ENCODE peak calls at places on chromosome 19, in six cellular contexts. One of them, this sample, is unnamed. For H3K79me2, the result is how much of the 10 kb centered on the place peaks cover.

GRCh38 chr19:14672043-14672872 is 2.4 kb downstream of the ADGRE3 start:
- DNase-seq in HCT116: no peak
- DNase-seq in PC-3: no peak
- DNase-seq in neural progenitor cell: no peak
- DNase-seq in SK-N-SH: no peak
- DNase-seq in GM23248: no peak
- DNase-seq in this sample: no peak

GRCh38 chr19:50204811-50205675 is 1.6 kb downstream of the MYH14 start:
- DNase-seq in HCT116: peak
- DNase-seq in PC-3: peak
- DNase-seq in neural progenitor cell: peak
- DNase-seq in SK-N-SH: peak
- DNase-seq in GM23248: no peak
- DNase-seq in this sample: no peak

GRCh38 chr19:14138576-14139265 is 2.3 kb upstream of the ASF1B start:
- DNase-seq in HCT116: no peak
- DNase-seq in PC-3: no peak
- DNase-seq in neural progenitor cell: no peak
- DNase-seq in SK-N-SH: no peak
- DNase-seq in GM23248: peak
- DNase-seq in this sample: no peak

GRCh38 chr19:33302175-33302973 is at the start of gene CEBPA:
- DNase-seq in HCT116: peak
- DNase-seq in PC-3: peak
- DNase-seq in neural progenitor cell: peak
- DNase-seq in SK-N-SH: peak
- DNase-seq in GM23248: peak
- DNase-seq in this sample: peak

GRCh38 chr19:48685583-48685982 is 10.2 kb upstream of the FUT2 start:
- DNase-seq in HCT116: no peak
- DNase-seq in PC-3: peak
- DNase-seq in neural progenitor cell: no peak
- DNase-seq in SK-N-SH: no peak
- DNase-seq in GM23248: no peak
- DNase-seq in this sample: no peak

GRCh38 chr19:11288349-11288748 is 7.6 kb upstream of the TSPAN16 start:
- DNase-seq in HCT116: no peak
- DNase-seq in PC-3: peak
- DNase-seq in neural progenitor cell: no peak
- DNase-seq in SK-N-SH: peak
- DNase-seq in GM23248: peak
- DNase-seq in this sample: no peak

GRCh38 chr19:34712606-34713261 is 21.3 kb upstream of the ZNF181 start:
- DNase-seq in HCT116: peak
- DNase-seq in PC-3: peak
- DNase-seq in neural progenitor cell: peak
- DNase-seq in SK-N-SH: peak
- DNase-seq in GM23248: peak
- DNase-seq in this sample: peak

GRCh38 chr19:49200238-49200862 is 42.8 kb downstream of the TRPM4 start:
- DNase-seq in HCT116: no peak
- DNase-seq in PC-3: peak
- DNase-seq in neural progenitor cell: no peak
- DNase-seq in SK-N-SH: peak
- DNase-seq in GM23248: peak
- DNase-seq in this sample: no peak

GRCh38 chr19:10760268-10760944 is 42.5 kb downstream of the DNM2 start:
- DNase-seq in HCT116: peak
- DNase-seq in PC-3: peak
- DNase-seq in neural progenitor cell: no peak
- DNase-seq in SK-N-SH: no peak
- DNase-seq in GM23248: peak
- DNase-seq in this sample: no peak

GRCh38 chr19:46605356-46605821 is 4.3 kb downstream of the CALM3 start:
- DNase-seq in HCT116: no peak
- DNase-seq in PC-3: no peak
- DNase-seq in neural progenitor cell: no peak
- DNase-seq in SK-N-SH: peak
- DNase-seq in GM23248: no peak
- DNase-seq in this sample: no peak

GRCh38 chr19:47707135-47707925 is 5.9 kb upstream of the EHD2 start:
- DNase-seq in HCT116: peak
- DNase-seq in PC-3: peak
- DNase-seq in neural progenitor cell: peak
- DNase-seq in SK-N-SH: peak
- DNase-seq in GM23248: peak
- DNase-seq in this sample: peak

GRCh38 chr19:16564842-16565241 is 7.4 kb downstream of the SLC35E1 start:
- DNase-seq in HCT116: no peak
- DNase-seq in PC-3: peak
- DNase-seq in neural progenitor cell: no peak
- DNase-seq in SK-N-SH: no peak
- DNase-seq in GM23248: no peak
- DNase-seq in this sample: no peak

GRCh38 chr19:18612772-18613588 is at the start of gene TMEM59L:
- DNase-seq in HCT116: no peak
- DNase-seq in PC-3: no peak
- DNase-seq in neural progenitor cell: peak
- DNase-seq in SK-N-SH: peak
- DNase-seq in GM23248: peak
- DNase-seq in this sample: no peak

GRCh38 chr19:12527034-12527836 is 24.0 kb downstream of the ZNF564 start:
- DNase-seq in HCT116: no peak
- DNase-seq in PC-3: peak
- DNase-seq in neural progenitor cell: peak
- DNase-seq in SK-N-SH: no peak
- DNase-seq in GM23248: peak
- DNase-seq in this sample: no peak

GRCh38 chr19:4431808-4432674 is 25.6 kb downstream of the UBXN6 start:
- DNase-seq in HCT116: no peak
- DNase-seq in PC-3: no peak
- DNase-seq in neural progenitor cell: no peak
- DNase-seq in SK-N-SH: no peak
- DNase-seq in GM23248: no peak
- DNase-seq in this sample: no peak

GRCh38 chr19:850979-851335 is 1.1 kb upstream of the ELANE start:
- DNase-seq in HCT116: no peak
- DNase-seq in PC-3: no peak
- DNase-seq in neural progenitor cell: no peak
- DNase-seq in SK-N-SH: no peak
- DNase-seq in GM23248: no peak
- DNase-seq in this sample: no peak

GRCh38 chr19:4951671-4952070 is 17.2 kb upstream of the KDM4B start:
- DNase-seq in HCT116: no peak
- DNase-seq in PC-3: no peak
- DNase-seq in neural progenitor cell: no peak
- DNase-seq in SK-N-SH: no peak
- DNase-seq in GM23248: no peak
- DNase-seq in this sample: no peak

GRCh38 chr19:4744451-4745170 is 21.0 kb upstream of the DPP9 start:
- DNase-seq in HCT116: no peak
- DNase-seq in PC-3: peak
- DNase-seq in neural progenitor cell: no peak
- DNase-seq in SK-N-SH: no peak
- DNase-seq in GM23248: peak
- DNase-seq in this sample: no peak

GRCh38 chr19:11506101-11506555 is 489 bp upstream of the ZNF653 start:
- DNase-seq in HCT116: no peak
- DNase-seq in PC-3: no peak
- DNase-seq in neural progenitor cell: no peak
- DNase-seq in SK-N-SH: no peak
- DNase-seq in GM23248: no peak
- DNase-seq in this sample: no peak

GRCh38 chr19:41297628-41298326 is 12.2 kb upstream of the CCDC97 start:
- DNase-seq in HCT116: no peak
- DNase-seq in PC-3: no peak
- DNase-seq in neural progenitor cell: no peak
- DNase-seq in SK-N-SH: no peak
- DNase-seq in GM23248: peak
- DNase-seq in this sample: peak

GRCh38 chr19:11420429-11420893 is 1.3 kb upstream of the RGL3 start:
- DNase-seq in HCT116: no peak
- DNase-seq in PC-3: no peak
- DNase-seq in neural progenitor cell: peak
- DNase-seq in SK-N-SH: no peak
- DNase-seq in GM23248: peak
- DNase-seq in this sample: no peak

GRCh38 chr19:46748325-46749109 is 2.3 kb upstream of the STRN4 start:
- DNase-seq in HCT116: no peak
- DNase-seq in PC-3: peak
- DNase-seq in neural progenitor cell: peak
- DNase-seq in SK-N-SH: peak
- DNase-seq in GM23248: peak
- DNase-seq in this sample: peak

GRCh38 chr19:35184267-35184666 is 29.7 kb downstream of the FXYD5 start:
- DNase-seq in HCT116: no peak
- DNase-seq in PC-3: no peak
- DNase-seq in neural progenitor cell: no peak
- DNase-seq in SK-N-SH: no peak
- DNase-seq in GM23248: no peak
- DNase-seq in this sample: no peak

DNA sequence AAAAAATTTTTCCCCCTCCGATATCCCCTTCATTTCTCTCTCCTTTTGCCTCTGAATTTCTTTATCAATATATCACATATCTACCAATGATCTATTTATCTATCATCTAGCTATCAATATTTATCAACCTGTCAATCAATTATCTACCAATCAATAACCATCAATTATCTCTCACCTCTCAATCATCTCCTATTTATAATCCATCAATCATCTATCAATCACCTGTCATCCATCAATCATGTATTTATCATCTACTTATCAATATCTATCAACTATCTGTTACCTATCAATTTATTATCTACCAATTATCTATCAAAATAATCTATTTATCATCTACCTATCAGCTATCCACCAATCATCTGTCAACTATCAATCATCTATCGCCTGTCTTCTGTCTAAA is 17.1 kb downstream of the MBD3L1 start:
- DNase-seq in HCT116: no peak
- DNase-seq in PC-3: no peak
- DNase-seq in neural progenitor cell: no peak
- DNase-seq in SK-N-SH: no peak
- DNase-seq in GM23248: no peak
- DNase-seq in this sample: no peak
- H3K79me2 ChIP-seq in HCT116: under half
- H3K79me2 ChIP-seq in PC-3: under half
- H3K79me2 ChIP-seq in neural progenitor cell: under half
- H3K79me2 ChIP-seq in SK-N-SH: under half
- H3K79me2 ChIP-seq in GM23248: under half
- H3K79me2 ChIP-seq in this sample: under half

DNA sequence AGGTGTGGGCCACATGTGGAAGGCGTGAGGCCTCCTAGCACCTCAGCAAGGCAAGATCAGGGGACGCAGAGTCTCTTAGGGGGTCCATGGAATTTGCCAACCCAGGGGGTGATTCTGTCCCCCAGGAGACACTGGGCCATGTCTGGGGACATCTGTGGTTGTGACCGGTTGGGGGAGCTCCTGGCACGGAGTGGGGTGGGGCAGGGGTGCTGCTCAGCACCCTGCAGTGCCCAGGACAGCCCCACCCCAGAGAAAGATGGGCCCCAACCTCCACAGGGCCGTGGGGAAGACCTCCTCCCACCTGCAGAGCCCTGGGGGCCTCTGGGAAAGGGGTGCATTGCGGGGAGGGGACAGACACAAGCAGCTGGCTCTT is 4.0 kb downstream of the MKNK2 start:
- DNase-seq in HCT116: no peak
- DNase-seq in PC-3: no peak
- DNase-seq in neural progenitor cell: no peak
- DNase-seq in SK-N-SH: no peak
- DNase-seq in GM23248: no peak
- DNase-seq in this sample: no peak
- H3K9ac ChIP-seq in HCT116: peak
- H3K9ac ChIP-seq in PC-3: no peak
- H3K9ac ChIP-seq in neural progenitor cell: no peak
- H3K9ac ChIP-seq in SK-N-SH: no peak
- H3K9ac ChIP-seq in GM23248: no peak
- H3K9ac ChIP-seq in this sample: no peak

DNA sequence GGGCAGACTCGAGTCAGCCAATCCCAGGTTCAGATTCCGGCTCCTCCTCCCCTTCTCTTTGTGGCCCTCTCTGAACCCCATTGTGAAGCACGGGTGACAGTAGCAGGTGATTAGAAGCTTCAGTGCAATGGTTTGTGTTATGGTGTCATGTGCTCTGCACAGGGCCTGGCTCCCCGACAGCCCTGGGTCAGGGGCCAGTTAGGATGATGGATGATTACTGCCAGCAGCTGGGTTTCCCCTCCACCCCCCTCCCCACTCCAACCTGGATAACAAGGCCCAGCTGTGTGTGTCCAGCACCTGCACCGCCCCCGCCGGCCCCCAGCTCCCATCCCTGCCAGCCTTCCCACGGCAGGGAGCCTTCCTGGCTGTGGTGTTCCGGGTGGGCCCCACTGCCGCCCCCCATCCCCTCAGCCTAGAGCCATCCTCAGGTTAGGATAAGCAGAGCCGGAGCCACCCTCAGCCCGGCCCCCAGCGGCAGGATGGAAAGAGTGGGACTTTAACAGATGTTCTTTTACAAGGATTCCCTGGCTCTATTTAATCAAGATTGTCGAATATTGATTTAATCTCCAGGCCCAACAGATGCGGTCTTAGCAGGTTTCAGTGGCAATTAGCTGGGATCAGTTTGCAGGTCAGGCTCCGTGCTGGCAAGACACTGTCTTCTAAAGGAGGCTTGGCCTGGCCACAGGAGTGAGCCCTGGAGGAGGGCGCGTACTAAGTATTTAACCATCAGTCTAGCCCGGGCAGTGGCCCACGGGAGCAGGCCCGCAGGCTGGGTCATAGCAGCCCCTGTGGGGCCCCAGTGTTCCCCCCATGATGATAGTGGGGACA is 156.2 kb downstream of the SIPA1L3 start:
- DNase-seq in HCT116: no peak
- DNase-seq in PC-3: no peak
- DNase-seq in neural progenitor cell: peak
- DNase-seq in SK-N-SH: peak
- DNase-seq in GM23248: no peak
- DNase-seq in this sample: no peak
- TF ChIP-seq EZH2phosphoT487 in HCT116: no peak
- TF ChIP-seq EZH2phosphoT487 in PC-3: no peak
- TF ChIP-seq EZH2phosphoT487 in neural progenitor cell: no peak
- TF ChIP-seq EZH2phosphoT487 in SK-N-SH: no peak
- TF ChIP-seq EZH2phosphoT487 in GM23248: no peak
- TF ChIP-seq EZH2phosphoT487 in this sample: no peak

GRCh38 chr19:39157275-39157996 is 31.9 kb downstream of the PAK4 start:
- DNase-seq in HCT116: no peak
- DNase-seq in PC-3: no peak
- DNase-seq in neural progenitor cell: no peak
- DNase-seq in SK-N-SH: no peak
- DNase-seq in GM23248: no peak
- DNase-seq in this sample: no peak

GRCh38 chr19:39156891-39157230 is 31.3 kb downstream of the PAK4 start:
- DNase-seq in HCT116: no peak
- DNase-seq in PC-3: no peak
- DNase-seq in neural progenitor cell: no peak
- DNase-seq in SK-N-SH: no peak
- DNase-seq in GM23248: no peak
- DNase-seq in this sample: no peak

GRCh38 chr19:39160523-39160861 is 34.9 kb downstream of the PAK4 start:
- DNase-seq in HCT116: no peak
- DNase-seq in PC-3: peak
- DNase-seq in neural progenitor cell: no peak
- DNase-seq in SK-N-SH: no peak
- DNase-seq in GM23248: peak
- DNase-seq in this sample: no peak

GRCh38 chr19:39157997-39158389 is 32.4 kb downstream of the PAK4 start:
- DNase-seq in HCT116: no peak
- DNase-seq in PC-3: no peak
- DNase-seq in neural progenitor cell: no peak
- DNase-seq in SK-N-SH: no peak
- DNase-seq in GM23248: no peak
- DNase-seq in this sample: no peak

GRCh38 chr19:39158646-39159260 is 33.2 kb downstream of the PAK4 start:
- DNase-seq in HCT116: no peak
- DNase-seq in PC-3: no peak
- DNase-seq in neural progenitor cell: no peak
- DNase-seq in SK-N-SH: no peak
- DNase-seq in GM23248: no peak
- DNase-seq in this sample: no peak
- H3K79me2 ChIP-seq in HCT116: half or more
- H3K79me2 ChIP-seq in PC-3: half or more
- H3K79me2 ChIP-seq in neural progenitor cell: half or more
- H3K79me2 ChIP-seq in SK-N-SH: half or more
- H3K79me2 ChIP-seq in GM23248: half or more
- H3K79me2 ChIP-seq in this sample: under half